ENCODE peak calls at places on chromosomes 11 and 22, in six cellular contexts. F is amniotic stem cell; L is SK-N-DZ; I is stimulated activated CD4-positive, alpha-beta T cell treated with anti-CD3 and anti-CD28 coated beads, Interleukin-4, amount 100 ng/mL, for 48 hours; J is GM12865; T is C1 segment of cervical spinal cord. H is an unnamed sample.

GRCh38 chr11:61820174-61820573 is 3.4 kb upstream of the FADS1 start:
- DNase-seq in J (no peak), T (no peak), L (no peak), I (no peak), F (no peak), H (no peak)

GRCh38 chr11:108790501-108791299 is 125.8 kb downstream of the DDX10 start:
- DNase-seq in I (no peak), J (peak), L (no peak), T (no peak), F (no peak), H (no peak)

GRCh38 chr11:80748207-80748606 is 1307.4 kb upstream of the TENM4 start:
- DNase-seq in F (no peak), I (no peak), T (no peak), L (peak), J (no peak), H (no peak)

GRCh38 chr11:19844806-19845205 is 132.2 kb downstream of the NAV2 start:
- DNase-seq in F (no peak), T (no peak), I (no peak), L (no peak), J (no peak), H (no peak)

GRCh38 chr11:42311504-42311903 is 852.1 kb upstream of the LRRC4C start:
- DNase-seq in J (no peak), T (no peak), I (no peak), L (no peak), F (no peak), H (no peak)

GRCh38 chr22:42160830-42161696 is 30.5 kb upstream of the CYP2D6 start:
- DNase-seq in T (no peak), L (no peak), J (no peak), I (no peak), F (no peak), H (no peak)

GRCh38 chr11:18313985-18314763 is 7.8 kb downstream of the HPS5 start:
- DNase-seq in J (no peak), I (no peak), L (no peak), T (no peak), F (no peak), H (no peak)

GRCh38 chr11:121596195-121597145 is 143.7 kb upstream of the SORL1-AS1 start:
- DNase-seq in T (no peak), F (no peak), I (no peak), J (no peak), L (no peak), H (peak)

GRCh38 chr11:72234514-72234830 is 9.5 kb downstream of the PHOX2A start:
- DNase-seq in L (no peak), J (no peak), F (no peak), I (no peak), T (no peak), H (no peak)